ENCODE peak calls at places on chromosomes 13 and 19, in six cellular contexts. L, U, V, Q, P and X are unnamed samples.

GRCh38 chr19:3477506-3477905 is 2.8 kb downstream of the SMIM24 start:
- DNase-seq in L (no peak), U (no peak), V (no peak), Q (no peak), P (no peak), X (no peak)

GRCh38 chr13:112668924-112669323 is 20.9 kb upstream of the ATP11A start:
- DNase-seq in L (peak; percentile 32), U (no peak), V (no peak), Q (no peak), P (peak; percentile 30), X (no peak)

GRCh38 chr13:33487575-33488243 is 202.2 kb upstream of the STARD13 start:
- DNase-seq in L (peak; percentile 50), U (peak; percentile 54), V (no peak), Q (no peak), P (peak; percentile 27), X (no peak)

GRCh38 chr13:98842858-98843481 is 90.5 kb upstream of the SLC15A1 start:
- DNase-seq in L (peak; percentile 92), U (peak; percentile 69), V (peak; percentile 61), Q (peak; percentile 28), P (peak; percentile 82), X (peak; percentile 62)

GRCh38 chr19:39846678-39847486 is 703 bp upstream of the FBL start:
- DNase-seq in L (peak; percentile 76), U (no peak), V (no peak), Q (no peak), P (peak; percentile 49), X (no peak)

GRCh38 chr19:35330475-35330874 is 1.5 kb downstream of the CD22 start:
- DNase-seq in L (no peak), U (no peak), V (no peak), Q (no peak), P (no peak), X (no peak)

GRCh38 chr13:100543872-100544602 is 44.6 kb downstream of the GGACT start:
- DNase-seq in L (peak; percentile 38), U (no peak), V (no peak), Q (no peak), P (no peak), X (no peak)

GRCh38 chr19:29896790-29897189 is 45.2 kb upstream of the URI1 start:
- DNase-seq in L (no peak), U (no peak), V (no peak), Q (no peak), P (no peak), X (no peak)

GRCh38 chr19:44401108-44401786 is at the start of gene ZNF285:
- DNase-seq in L (peak; percentile 98), U (peak; percentile 48), V (peak; percentile 94), Q (peak; percentile 99), P (peak; percentile 97), X (no peak)

GRCh38 chr19:5641171-5641570 is 18.3 kb downstream of the SAFB start:
- DNase-seq in L (no peak), U (no peak), V (no peak), Q (no peak), P (no peak), X (no peak)

GRCh38 chr13:111315347-111315995 is 5.0 kb upstream of the TEX29 start:
- DNase-seq in L (no peak), U (no peak), V (no peak), Q (no peak), P (no peak), X (no peak)

GRCh38 chr19:48992571-48993174 is 436 bp downstream of the GYS1 start:
- DNase-seq in L (no peak), U (no peak), V (no peak), Q (no peak), P (peak; percentile 34), X (no peak)

GRCh38 chr19:48393559-48394330 is at the start of gene GRIN2D:
- DNase-seq in L (peak; percentile 84), U (peak; percentile 26), V (no peak), Q (no peak), P (peak; percentile 64), X (no peak)

GRCh38 chr13:21069561-21070004 is 8.2 kb upstream of the LATS2 start:
- DNase-seq in L (no peak), U (peak; percentile 94), V (peak; percentile 88), Q (peak; percentile 59), P (no peak), X (no peak)

GRCh38 chr13:33169273-33169980 is 116.1 kb downstream of the STARD13 start:
- DNase-seq in L (no peak), U (peak; percentile 73), V (peak; percentile 50), Q (no peak), P (no peak), X (no peak)

GRCh38 chr13:48505597-48506091 is 27.2 kb downstream of the RCBTB2 start:
- DNase-seq in L (no peak), U (no peak), V (peak; percentile 8), Q (no peak), P (no peak), X (no peak)

GRCh38 chr19:35846038-35846668 is 6.2 kb downstream of the NPHS1 start:
- DNase-seq in L (peak; percentile 73), U (peak; percentile 37), V (no peak), Q (peak; percentile 88), P (peak; percentile 71), X (no peak)

GRCh38 chr13:98947925-98948324 is 29.9 kb downstream of the DOCK9 start:
- DNase-seq in L (no peak), U (no peak), V (no peak), Q (no peak), P (no peak), X (no peak)

GRCh38 chr19:14383898-14384669 is 2.8 kb downstream of the ADGRE5 start:
- DNase-seq in L (no peak), U (peak; percentile 56), V (no peak), Q (no peak), P (no peak), X (no peak)

GRCh38 chr19:37926255-37926654 is 19.2 kb downstream of the SIPA1L3 start:
- DNase-seq in L (no peak), U (no peak), V (no peak), Q (no peak), P (no peak), X (no peak)

GRCh38 chr19:31598730-31599238 is 249.5 kb upstream of the TSHZ3 start:
- DNase-seq in L (peak; percentile 8), U (no peak), V (no peak), Q (no peak), P (no peak), X (no peak)

DNA sequence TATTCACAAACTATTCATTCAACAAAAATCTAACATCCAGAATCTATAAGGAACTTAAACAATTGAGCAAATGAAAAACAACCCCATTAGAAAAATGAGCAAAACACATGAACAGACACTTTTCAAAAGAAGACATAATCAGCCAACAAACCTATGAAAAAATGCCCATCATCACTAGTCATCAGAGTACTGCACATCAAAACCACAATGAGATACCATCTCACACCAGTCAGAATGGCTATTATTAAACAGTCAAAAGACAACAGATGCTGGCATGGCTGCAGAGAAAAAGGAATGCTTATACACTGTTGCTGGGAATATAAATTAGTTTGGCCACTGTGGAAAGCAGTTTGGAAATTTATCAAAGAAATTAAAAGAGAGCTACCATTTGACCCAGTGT is 487.6 kb downstream of the GPC6 start:
- DNase-seq in L (no peak), U (peak; percentile 34), V (no peak), Q (no peak), P (no peak), X (no peak)
- H3K27ac ChIP-seq in L (no peak overlapping the region), U (no peak overlapping the region), V (no peak overlapping the region), Q (no peak overlapping the region), P (no peak overlapping the region), X (no peak overlapping the region)

GRCh38 chr13:29536853-29537252 is 58.6 kb downstream of the SLC7A1 start:
- DNase-seq in L (no peak), U (no peak), V (no peak), Q (no peak), P (no peak), X (no peak)

GRCh38 chr13:29540334-29540733 is 55.2 kb downstream of the SLC7A1 start:
- DNase-seq in L (no peak), U (no peak), V (no peak), Q (no peak), P (no peak), X (no peak)

GRCh38 chr13:29539866-29540265 is 55.6 kb downstream of the SLC7A1 start:
- DNase-seq in L (no peak), U (peak; percentile 13), V (no peak), Q (no peak), P (no peak), X (no peak)

GRCh38 chr13:29537736-29538624 is 57.5 kb downstream of the SLC7A1 start:
- DNase-seq in L (no peak), U (no peak), V (no peak), Q (no peak), P (no peak), X (no peak)

DNA sequence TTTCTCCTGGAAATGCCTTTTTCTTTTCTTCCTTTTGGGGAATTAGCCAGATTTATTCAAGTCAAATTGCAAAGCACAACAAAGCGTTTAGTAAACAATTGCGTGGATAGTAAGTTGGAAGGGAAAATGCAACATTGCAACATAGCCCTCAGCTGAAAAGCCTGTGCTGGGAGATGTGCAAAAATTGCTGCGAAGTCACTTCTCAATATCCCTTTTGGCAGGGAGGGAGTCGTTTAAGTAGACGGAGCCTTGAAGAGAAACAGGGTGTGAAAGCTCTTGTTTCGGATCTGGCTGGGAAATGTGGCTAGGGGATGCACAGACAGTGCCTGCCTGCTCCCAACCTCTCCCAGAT is 56.9 kb downstream of the SLC7A1 start:
- DNase-seq in L (no peak), U (no peak), V (no peak), Q (no peak), P (no peak), X (no peak)
- H3K27ac ChIP-seq in L (no peak overlapping the region), U (no peak overlapping the region), V (no peak overlapping the region), Q (no peak overlapping the region), P (no peak overlapping the region), X (no peak overlapping the region)

DNA sequence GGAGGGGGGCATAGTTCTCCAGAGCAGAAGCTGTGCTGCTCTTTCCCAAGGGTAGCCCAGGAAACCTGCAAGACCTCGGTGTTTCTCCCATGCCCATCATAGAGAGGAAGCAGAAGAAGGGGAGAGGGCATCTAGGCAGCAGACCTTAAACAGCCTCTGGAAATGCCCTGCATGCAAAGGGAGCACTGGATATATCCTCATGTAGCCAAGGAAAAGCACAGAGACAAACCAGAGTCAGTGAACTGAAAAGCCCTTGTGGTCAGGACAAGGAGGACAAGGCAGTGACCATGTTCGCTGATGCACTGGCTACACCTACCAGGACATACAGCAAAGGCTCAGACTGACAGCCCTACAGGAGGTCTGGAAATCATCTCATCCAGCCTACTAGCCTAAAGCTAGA is 4.2 kb upstream of the TBC1D4 start:
- DNase-seq in L (peak; percentile 59), U (no peak), V (no peak), Q (peak; percentile 11), P (peak; percentile 35), X (no peak)
- H3K27ac ChIP-seq in L (no peak overlapping the region), U (peak overlapping the region; percentile 69), V (no peak overlapping the region), Q (peak overlapping the region; percentile 82), P (no peak overlapping the region), X (no peak overlapping the region)

GRCh38 chr19:901216-902092 is 8.2 kb downstream of the RNU6-9 start:
- DNase-seq in L (no peak), U (no peak), V (no peak), Q (no peak), P (no peak), X (no peak)

GRCh38 chr19:899363-900301 is 6.3 kb downstream of the RNU6-9 start:
- DNase-seq in L (no peak), U (no peak), V (no peak), Q (no peak), P (no peak), X (no peak)

GRCh38 chr19:898663-899062 is 5.4 kb downstream of the RNU6-9 start:
- DNase-seq in L (peak; percentile 68), U (no peak), V (no peak), Q (no peak), P (no peak), X (no peak)

GRCh38 chr19:902093-902370 is 8.7 kb downstream of the RNU6-9 start:
- DNase-seq in L (no peak), U (no peak), V (no peak), Q (no peak), P (no peak), X (no peak)

GRCh38 chr19:900302-901111 is 7.2 kb downstream of the RNU6-9 start:
- DNase-seq in L (peak; percentile 89), U (peak; percentile 23), V (no peak), Q (peak; percentile 34), P (peak; percentile 84), X (no peak)
- H3K27ac ChIP-seq in L (no peak overlapping the region), U (no peak overlapping the region), V (no peak overlapping the region), Q (no peak overlapping the region), P (no peak overlapping the region), X (no peak overlapping the region)